ENCODE peak calls at places on chromosomes 4 and X, in six cellular contexts. Q is lung; R is CD4-positive, CD25-positive, alpha-beta regulatory T cell; X is fibroblast of lung; G is K562; U is right lobe of liver. I is an unnamed sample. For H3K4me1, the result is how much of the 10 kb centered on the place peaks cover.

GRCh38 chr4:84750260-84750955 is 167.5 kb downstream of the CDS1 start:
- DNase-seq in X (peak), G (peak), R (no peak), Q (no peak), U (no peak), I (no peak)

GRCh38 chr4:48944252-48944651 is 37.7 kb upstream of the OCIAD2 start:
- DNase-seq in R (no peak), U (no peak), Q (no peak), G (peak), X (no peak), I (no peak)

GRCh38 chrX:70033348-70033747 is 16.4 kb downstream of the AWAT2 start:
- DNase-seq in Q (no peak), G (peak), U (no peak), X (peak), R (no peak), I (no peak)

GRCh38 chr4:139455187-139455586 is 1.3 kb downstream of the RAB33B start:
- DNase-seq in R (no peak), X (no peak), G (no peak), U (no peak), Q (no peak), I (no peak)

GRCh38 chr4:186685744-186686143 is 37.9 kb downstream of the FAT1 start:
- DNase-seq in U (no peak), Q (no peak), X (peak), R (no peak), G (no peak), I (no peak)

GRCh38 chr4:183876268-183876934 is 28.7 kb upstream of the STOX2 start:
- DNase-seq in R (no peak), Q (peak), U (peak), G (no peak), X (peak), I (no peak)

GRCh38 chr4:94349193-94349592 is 6.6 kb upstream of the HPGDS start:
- DNase-seq in U (no peak), R (no peak), Q (no peak), X (peak), G (no peak), I (no peak)

GRCh38 chrX:131271826-131272225 is 17.3 kb downstream of the IGSF1 start:
- DNase-seq in G (no peak), Q (no peak), X (no peak), R (no peak), U (no peak), I (no peak)

GRCh38 chrX:22999696-23000223 is at the start of gene DDX53:
- DNase-seq in Q (no peak), U (no peak), X (no peak), G (peak), R (no peak), I (no peak)
- H3K4me1 ChIP-seq in Q (under half), U (under half), X (under half), G (under half), R (under half), I (under half)

GRCh38 chr4:159047478-159048165 is 55.3 kb upstream of the RAPGEF2 start:
- DNase-seq in R (no peak), Q (no peak), U (no peak), X (peak), G (peak), I (no peak)
- H3K4me3 ChIP-seq in R (no peak), Q (no peak), U (no peak), X (no peak), G (no peak), I (peak)

GRCh38 chr4:158777423-158777822 is 8.6 kb downstream of the FNIP2 start:
- DNase-seq in R (no peak), Q (no peak), U (no peak), G (no peak), X (no peak), I (no peak)

GRCh38 chr4:158778065-158778711 is 9.4 kb downstream of the FNIP2 start:
- DNase-seq in R (no peak), X (no peak), G (no peak), Q (no peak), U (no peak), I (no peak)

GRCh38 chr4:158771776-158772175 is 3.0 kb downstream of the FNIP2 start:
- DNase-seq in G (no peak), Q (no peak), R (no peak), X (no peak), U (no peak), I (no peak)

GRCh38 chr4:158776106-158776505 is 7.3 kb downstream of the FNIP2 start:
- DNase-seq in U (no peak), X (no peak), Q (no peak), R (no peak), G (no peak), I (no peak)

GRCh38 chr4:158775091-158775651 is 6.3 kb downstream of the FNIP2 start:
- DNase-seq in R (no peak), Q (no peak), X (peak), G (no peak), U (no peak), I (no peak)
- H3K4me1 ChIP-seq in R (under half), Q (half or more), X (under half), G (under half), U (under half), I (half or more)

GRCh38 chrX:150365953-150366911 is 3.1 kb downstream of the MAMLD1 start:
- DNase-seq in Q (peak), U (peak), X (peak), R (no peak), G (peak), I (peak)
- H3K4me3 ChIP-seq in Q (peak), U (peak), X (peak), R (peak), G (no peak), I (peak)

GRCh38 chr4:117267317-117267716 is 181.9 kb upstream of the TRAM1L1 start:
- DNase-seq in Q (no peak), X (no peak), G (no peak), U (no peak), R (no peak), I (no peak)
- H3K4me1 ChIP-seq in Q (under half), X (under half), G (under half), U (under half), R (under half), I (under half)

DNA sequence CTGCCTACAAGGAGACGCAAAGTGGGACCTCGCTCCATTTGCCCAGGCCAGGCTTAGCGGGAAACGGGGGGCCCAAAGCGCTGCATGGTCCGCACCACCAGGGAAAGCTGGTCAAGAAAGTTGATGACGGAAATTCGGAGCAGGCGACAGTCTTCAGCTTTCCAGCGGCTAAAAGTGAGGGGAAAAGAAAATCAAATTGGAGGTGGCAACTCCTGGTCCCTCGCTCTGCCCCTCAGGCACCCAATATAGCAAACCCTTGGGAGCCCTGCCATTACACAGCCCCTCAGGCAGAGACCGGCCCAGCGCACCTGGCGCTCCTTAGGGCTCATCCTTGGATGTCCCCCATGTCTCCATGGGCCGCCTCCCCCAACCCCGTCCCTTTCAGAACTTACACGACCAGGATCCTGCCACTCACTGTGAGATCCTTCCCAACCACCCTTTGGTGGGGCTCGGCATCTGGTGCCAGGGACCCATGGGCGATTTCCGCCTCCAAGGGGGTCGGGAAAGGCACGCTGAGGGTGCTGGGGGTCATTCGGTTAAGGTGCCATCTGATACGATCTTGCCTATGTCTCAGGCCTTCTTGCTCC is 1.1 kb downstream of the LAGE3 start:
- DNase-seq in R (no peak), X (no peak), U (no peak), Q (no peak), G (no peak), I (peak)
- H3K4me3 ChIP-seq in R (peak), X (peak), U (peak), Q (peak), G (peak), I (peak)

DNA sequence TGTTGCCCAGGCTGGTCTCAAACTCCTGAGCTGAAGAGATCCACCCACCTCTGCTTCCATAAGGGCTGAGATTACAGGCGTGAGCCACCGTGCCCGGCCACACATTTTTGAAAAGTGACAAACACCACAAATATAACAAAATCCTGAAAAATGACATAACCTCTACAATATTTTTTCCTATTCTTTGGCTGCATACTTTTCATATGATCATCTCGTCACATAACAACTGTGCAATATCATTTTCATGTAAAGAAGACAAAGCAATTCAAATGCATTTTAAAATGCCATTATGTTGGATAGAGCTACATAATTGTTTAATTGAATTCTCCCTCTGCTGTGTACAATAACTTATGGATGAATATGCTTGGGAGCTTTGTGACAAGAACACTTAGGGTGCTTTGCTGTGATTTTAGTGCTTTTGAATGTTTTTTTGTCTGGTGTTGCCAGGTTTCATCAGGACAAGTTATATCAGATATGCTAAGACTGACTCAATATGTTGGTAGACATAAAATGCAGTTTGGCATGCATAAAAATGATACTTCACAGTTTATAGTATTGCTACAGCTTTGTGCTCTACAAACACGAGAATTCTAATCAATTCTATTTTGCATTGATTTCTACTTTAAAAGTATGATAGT is 132.9 kb downstream of the CHIC2 start:
- DNase-seq in G (no peak), Q (no peak), X (no peak), U (no peak), R (no peak), I (no peak)
- H3K4me1 ChIP-seq in G (under half), Q (under half), X (under half), U (under half), R (under half), I (under half)

DNA sequence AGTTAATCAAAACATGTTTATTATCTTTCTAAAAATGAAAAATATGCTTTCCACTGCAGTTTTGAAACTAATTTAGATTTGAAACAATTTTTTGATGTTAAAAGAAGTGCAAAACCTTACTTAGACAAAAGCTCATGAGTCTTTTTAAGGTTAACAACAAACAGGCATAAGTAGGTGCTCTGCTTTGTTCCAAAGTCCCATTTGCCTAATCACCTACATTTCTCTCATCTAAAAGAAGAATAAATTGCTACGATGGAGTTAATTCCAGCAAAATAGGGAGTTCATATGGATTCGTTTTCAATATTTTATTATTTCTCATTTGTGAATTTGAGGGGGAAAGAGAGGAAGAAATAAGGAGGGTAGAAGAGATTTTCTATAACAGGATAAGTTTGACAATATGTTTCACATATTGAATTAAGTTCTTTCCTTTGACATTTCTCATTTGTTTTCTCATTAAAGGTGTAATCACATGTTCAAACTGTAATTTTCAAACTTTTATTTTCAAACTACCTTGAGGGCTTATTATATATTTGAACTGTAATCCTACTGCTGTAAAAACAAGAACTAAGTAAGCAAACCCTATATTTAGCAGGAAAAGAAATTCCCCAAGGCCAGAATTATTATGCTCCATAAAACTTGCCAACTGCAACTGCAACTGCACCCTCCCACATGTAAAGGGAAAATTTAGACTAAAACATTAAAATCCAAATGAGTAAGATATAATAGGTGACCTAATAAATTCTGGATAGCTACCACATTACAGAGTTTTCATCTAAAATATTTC is 9.6 kb upstream of the SLC39A8 start:
- DNase-seq in X (no peak), R (no peak), G (no peak), U (no peak), Q (no peak), I (no peak)
- H3K4me3 ChIP-seq in X (no peak), R (no peak), G (no peak), U (no peak), Q (no peak), I (no peak)

GRCh38 chr4:8205241-8205707 is 6.2 kb downstream of the SH3TC1 start:
- DNase-seq in X (no peak), G (no peak), R (no peak), Q (no peak), U (no peak), I (no peak)
- H3K4me1 ChIP-seq in X (under half), G (under half), R (under half), Q (under half), U (under half), I (under half)

I was measured in suprapubic skin.